ENCODE peak calls at places on chromosomes 3 and 15, in six cellular contexts. V, J, W, O, Y and K are unnamed samples.

GRCh38 chr15:63896336-63897115 is 62.8 kb upstream of the HERC1 start:
- DNase-seq in V (peak; percentile 37), J (peak; percentile 83), W (no peak), O (no peak), Y (no peak), K (no peak)

GRCh38 chr15:34892963-34893591 is 76.5 kb downstream of the AQR start:
- DNase-seq in V (no peak), J (no peak), W (no peak), O (no peak), Y (no peak), K (no peak)

GRCh38 chr3:192850501-192850981 is 67.1 kb downstream of the MB21D2 start:
- DNase-seq in V (peak; percentile 48), J (peak; percentile 95), W (no peak), O (no peak), Y (peak; percentile 31), K (no peak)

GRCh38 chr3:178434206-178434805 is 101.9 kb upstream of the KCNMB2 start:
- DNase-seq in V (no peak), J (no peak), W (no peak), O (no peak), Y (peak; percentile 51), K (no peak)

GRCh38 chr3:45760878-45761711 is 35.2 kb downstream of the SLC6A20 start:
- DNase-seq in V (peak; percentile 45), J (peak; percentile 52), W (no peak), O (peak; percentile 38), Y (peak; percentile 23), K (peak; percentile 1)

GRCh38 chr3:9290556-9290955 is 41.1 kb upstream of the SRGAP3 start:
- DNase-seq in V (no peak), J (no peak), W (no peak), O (no peak), Y (no peak), K (no peak)

GRCh38 chr3:138434276-138434874 is at the start of gene ESYT3:
- DNase-seq in V (no peak), J (no peak), W (no peak), O (peak; percentile 36), Y (peak; percentile 69), K (no peak)

GRCh38 chr3:148532326-148532725 is 165.4 kb upstream of the AGTR1 start:
- DNase-seq in V (no peak), J (no peak), W (no peak), O (no peak), Y (no peak), K (no peak)

GRCh38 chr15:66252411-66253295 is 897 bp downstream of the MEGF11 start:
- DNase-seq in V (peak; percentile 9), J (no peak), W (no peak), O (peak; percentile 63), Y (peak; percentile 67), K (no peak)

GRCh38 chr3:11349466-11349865 is 77.3 kb downstream of the ATG7 start:
- DNase-seq in V (peak; percentile 6), J (no peak), W (no peak), O (no peak), Y (no peak), K (no peak)

GRCh38 chr3:169034401-169034800 is 629.1 kb downstream of the MECOM start:
- DNase-seq in V (no peak), J (no peak), W (no peak), O (no peak), Y (no peak), K (no peak)

GRCh38 chr3:159273070-159273469 is 471.2 kb downstream of the MFSD1 start:
- DNase-seq in V (no peak), J (no peak), W (no peak), O (no peak), Y (no peak), K (no peak)

GRCh38 chr15:33737687-33738606 is 230.3 kb upstream of the CHRM5 start:
- DNase-seq in V (peak; percentile 20), J (peak; percentile 13), W (no peak), O (peak; percentile 49), Y (peak; percentile 55), K (no peak)

GRCh38 chr3:197555281-197556261 is at the start of gene BDH1:
- DNase-seq in V (no peak), J (no peak), W (no peak), O (peak; percentile 56), Y (peak; percentile 72), K (no peak)

GRCh38 chr15:45150997-45151396 is 21.2 kb downstream of the DUOX1 start:
- DNase-seq in V (no peak), J (no peak), W (no peak), O (no peak), Y (no peak), K (no peak)

GRCh38 chr3:133856316-133856715 is 39.4 kb downstream of the RAB6B start:
- DNase-seq in V (peak; percentile 10), J (no peak), W (no peak), O (no peak), Y (no peak), K (peak; percentile 3)

GRCh38 chr3:147914532-147914931 is 505.4 kb downstream of the ZIC1 start:
- DNase-seq in V (no peak), J (no peak), W (no peak), O (no peak), Y (no peak), K (no peak)

GRCh38 chr3:125511420-125512094 is 8.4 kb downstream of the SNX4 start:
- DNase-seq in V (no peak), J (no peak), W (no peak), O (no peak), Y (no peak), K (no peak)

GRCh38 chr3:72673011-72673771 is 175.1 kb downstream of the SHQ1 start:
- DNase-seq in V (no peak), J (no peak), W (no peak), O (no peak), Y (no peak), K (no peak)

GRCh38 chr3:143479727-143480126 is 360.2 kb downstream of the CHST2 start:
- DNase-seq in V (no peak), J (peak; percentile 21), W (no peak), O (no peak), Y (no peak), K (no peak)

GRCh38 chr3:7285502-7285901 is 424.6 kb downstream of the GRM7 start:
- DNase-seq in V (no peak), J (no peak), W (no peak), O (no peak), Y (peak; percentile 47), K (no peak)

GRCh38 chr15:60219841-60220240 is 177.9 kb downstream of the ANXA2 start:
- DNase-seq in V (no peak), J (no peak), W (no peak), O (no peak), Y (no peak), K (no peak)

GRCh38 chr15:68820205-68820588 is 498 bp downstream of the ANP32A start:
- DNase-seq in V (no peak), J (peak; percentile 34), W (no peak), O (no peak), Y (peak; percentile 66), K (no peak)

GRCh38 chr15:76011611-76012010 is 613 bp downstream of the NRG4 start:
- DNase-seq in V (no peak), J (no peak), W (no peak), O (no peak), Y (no peak), K (no peak)

GRCh38 chr3:74601793-74602192 is 12.7 kb downstream of the CNTN3 start:
- DNase-seq in V (no peak), J (no peak), W (no peak), O (no peak), Y (no peak), K (no peak)

GRCh38 chr3:79846148-79846933 is 78.5 kb upstream of the ROBO1 start:
- DNase-seq in V (no peak), J (peak; percentile 15), W (no peak), O (no peak), Y (peak; percentile 38), K (no peak)

GRCh38 chr3:8741581-8742355 is 8.2 kb downstream of the CAV3 start:
- DNase-seq in V (peak; percentile 69), J (peak; percentile 85), W (no peak), O (peak; percentile 67), Y (peak; percentile 53), K (peak; percentile 33)

GRCh38 chr3:102205647-102206046 is 229.2 kb upstream of the ZPLD1 start:
- DNase-seq in V (no peak), J (no peak), W (no peak), O (no peak), Y (no peak), K (no peak)

GRCh38 chr3:183185696-183186095 is 23.2 kb upstream of the LAMP3 start:
- DNase-seq in V (peak; percentile 76), J (no peak), W (no peak), O (no peak), Y (peak; percentile 67), K (peak; percentile 78)

GRCh38 chr15:38672814-38673292 is 108.2 kb upstream of the RASGRP1 start:
- DNase-seq in V (no peak), J (no peak), W (no peak), O (no peak), Y (no peak), K (no peak)

GRCh38 chr3:136263251-136263650 is 13.1 kb downstream of the PCCB start:
- DNase-seq in V (no peak), J (no peak), W (no peak), O (no peak), Y (no peak), K (no peak)

GRCh38 chr3:62566022-62566557 is 192.7 kb upstream of the FEZF2 start:
- DNase-seq in V (no peak), J (no peak), W (no peak), O (no peak), Y (no peak), K (no peak)

GRCh38 chr3:100007313-100007712 is 107.0 kb downstream of the FILIP1L start:
- DNase-seq in V (no peak), J (no peak), W (no peak), O (no peak), Y (no peak), K (no peak)

GRCh38 chr15:55403531-55403930 is 4.6 kb downstream of the CCPG1 start:
- DNase-seq in V (peak; percentile 1), J (no peak), W (no peak), O (no peak), Y (peak; percentile 49), K (no peak)

GRCh38 chr3:12345141-12345561 is 56.3 kb downstream of the PPARG start:
- DNase-seq in V (peak; percentile 70), J (peak; percentile 73), W (no peak), O (no peak), Y (peak; percentile 3), K (peak; percentile 20)

GRCh38 chr3:133474251-133474801 is 74.5 kb downstream of the BFSP2 start:
- DNase-seq in V (no peak), J (no peak), W (no peak), O (no peak), Y (no peak), K (no peak)

GRCh38 chr3:99720985-99721632 is 82.7 kb downstream of the COL8A1 start:
- DNase-seq in V (peak; percentile 28), J (no peak), W (no peak), O (no peak), Y (peak; percentile 35), K (no peak)